ENCODE peak calls at places on chromosomes 5 and 9, in eight cellular contexts. M is neural progenitor cell, E is BJ, R is colonic mucosa, H is MM.1S, P is brain microvascular endothelial cell, S is ovary, O is neuronal stem cell. X is an unnamed sample.

GRCh38 chr5:177498013-177498847 is 826 bp upstream of the PDLIM7 start:
- DNase-seq in R (no peak), S (peak; percentile 71), P (no peak), O (no peak), E (no peak), H (no peak), M (peak; percentile 81), X (no peak)

GRCh38 chr5:32230356-32231099 is 56.4 kb upstream of the GOLPH3 start:
- DNase-seq in S (no peak), O (no peak), M (no peak), H (no peak), P (no peak), R (no peak), E (no peak), X (no peak)

GRCh38 chr9:34124103-34124502 is 2.4 kb downstream of the DCAF12 start:
- DNase-seq in E (no peak), P (no peak), O (no peak), R (no peak), S (no peak), H (no peak), M (no peak), X (no peak)

GRCh38 chr9:130920762-130921482 is 18.1 kb downstream of the FIBCD1 start:
- DNase-seq in P (no peak), E (no peak), O (no peak), H (no peak), R (no peak), M (peak; percentile 84), S (no peak), X (no peak)

GRCh38 chr9:90219548-90220118 is 423.0 kb downstream of the DIRAS2 start:
- DNase-seq in M (peak; percentile 76), H (peak; percentile 43), R (peak; percentile 52), O (no peak), P (no peak), S (no peak), E (no peak), X (no peak)

GRCh38 chr5:123035950-123036390 is 555 bp downstream of the PPIC start:
- DNase-seq in P (peak; percentile 23), S (peak; percentile 62), H (peak; percentile 12), E (no peak), O (peak; percentile 52), M (peak; percentile 78), R (peak; percentile 59), X (peak; percentile 1)

GRCh38 chr5:5369051-5369450 is 53.4 kb upstream of the ICE1 start:
- DNase-seq in O (no peak), E (no peak), H (no peak), M (no peak), R (no peak), P (no peak), S (no peak), X (no peak)

GRCh38 chr5:147509710-147510651 is at the start of gene DPYSL3:
- DNase-seq in R (peak; percentile 51), M (peak; percentile 93), E (no peak), S (peak; percentile 83), H (no peak), P (peak; percentile 44), O (peak; percentile 68), X (no peak)

GRCh38 chr9:38026021-38026809 is 42.8 kb downstream of the SHB start:
- DNase-seq in P (peak; percentile 95), M (no peak), H (no peak), S (peak; percentile 49), O (no peak), E (peak; percentile 87), R (no peak), X (peak; percentile 92)

GRCh38 chr5:133866903-133867245 is 101.6 kb downstream of the C5orf15 start:
- DNase-seq in E (no peak), P (no peak), R (no peak), O (no peak), S (no peak), M (no peak), H (no peak), X (no peak)

GRCh38 chr9:121476156-121476555 is 23.5 kb downstream of the GGTA1 start:
- DNase-seq in P (no peak), E (no peak), O (no peak), M (no peak), S (no peak), H (no peak), R (no peak), X (no peak)

GRCh38 chr5:33120671-33121070 is 320.1 kb upstream of the TARS1 start:
- DNase-seq in M (no peak), H (no peak), E (peak; percentile 64), O (no peak), P (peak; percentile 83), S (no peak), R (no peak), X (no peak)

GRCh38 chr9:135155396-135155795 is 67.9 kb downstream of the OLFM1 start:
- DNase-seq in S (no peak), H (no peak), R (no peak), P (no peak), M (no peak), O (no peak), E (no peak), X (no peak)

GRCh38 chr5:153445875-153446567 is 44.4 kb upstream of the GRIA1 start:
- DNase-seq in H (no peak), S (no peak), O (no peak), R (no peak), E (no peak), P (peak; percentile 1), M (no peak), X (no peak)

GRCh38 chr9:89797970-89798369 is 193.2 kb downstream of the GADD45G start:
- DNase-seq in E (no peak), H (no peak), P (no peak), O (no peak), M (no peak), R (no peak), S (no peak), X (no peak)

GRCh38 chr5:38598994-38599611 is 42.7 kb upstream of the LIFR start:
- DNase-seq in H (no peak), R (no peak), S (no peak), E (peak; percentile 40), O (no peak), P (peak; percentile 74), M (no peak), X (peak; percentile 63)

GRCh38 chr9:89502038-89502601 is 4.2 kb upstream of the SEMA4D start:
- DNase-seq in P (no peak), S (no peak), H (no peak), M (no peak), E (no peak), O (no peak), R (no peak), X (no peak)

GRCh38 chr9:100440071-100440470 is 13.1 kb downstream of the MSANTD3 start:
- DNase-seq in M (no peak), H (no peak), R (no peak), E (no peak), P (peak; percentile 20), O (no peak), S (no peak), X (no peak)

GRCh38 chr9:88852794-88853193 is 138.5 kb upstream of the S1PR3 start:
- DNase-seq in O (no peak), E (peak; percentile 86), R (no peak), P (peak; percentile 91), H (no peak), S (no peak), M (no peak), X (peak; percentile 83)

GRCh38 chr5:3602713-3603502 is 7.3 kb downstream of the IRX1 start:
- DNase-seq in M (peak; percentile 67), E (no peak), S (no peak), R (no peak), O (no peak), P (no peak), H (no peak), X (no peak)

GRCh38 chr9:115158666-115159481 is 40.9 kb upstream of the TNC start:
- DNase-seq in E (peak; percentile 80), R (no peak), H (no peak), M (no peak), O (no peak), P (no peak), S (no peak), X (peak; percentile 80)

GRCh38 chr5:174750720-174751119 is 26.3 kb downstream of the MSX2 start:
- DNase-seq in M (no peak), E (peak; percentile 28), R (no peak), S (no peak), P (peak; percentile 23), H (no peak), O (no peak), X (no peak)

GRCh38 chr5:137488516-137488915 is 10.6 kb downstream of the SPOCK1 start:
- DNase-seq in O (no peak), E (no peak), S (no peak), H (no peak), M (no peak), P (no peak), R (no peak), X (no peak)

GRCh38 chr9:108551030-108551964 is 304.5 kb downstream of the ACTL7B start:
- DNase-seq in R (no peak), M (peak; percentile 71), S (no peak), P (peak; percentile 91), E (peak; percentile 65), O (no peak), H (no peak), X (peak; percentile 87)

GRCh38 chr5:103019804-103020203 is 100.1 kb downstream of the GIN1 start:
- DNase-seq in E (no peak), O (no peak), H (no peak), P (no peak), R (no peak), M (no peak), S (no peak), X (no peak)

GRCh38 chr5:103016167-103016566 is 103.8 kb downstream of the GIN1 start:
- DNase-seq in R (no peak), P (no peak), O (no peak), M (no peak), H (no peak), S (no peak), E (no peak), X (no peak)

GRCh38 chr5:103027267-103027666 is 92.7 kb downstream of the GIN1 start:
- DNase-seq in R (no peak), S (no peak), O (no peak), P (no peak), E (no peak), H (no peak), M (no peak), X (no peak)

GRCh38 chr5:103021310-103021709 is 98.6 kb downstream of the GIN1 start:
- DNase-seq in M (no peak), R (no peak), E (no peak), S (no peak), H (no peak), O (no peak), P (peak; percentile 12), X (peak; percentile 25)
- H3K36me3 ChIP-seq in M (peaks cover 5% of the 10 kb centered on the region), R (no peaks in the 10 kb centered on the region), E (peaks cover 2% of the 10 kb centered on the region), S (no peaks in the 10 kb centered on the region), H (no peaks in the 10 kb centered on the region), O (no peaks in the 10 kb centered on the region), P (no peaks in the 10 kb centered on the region), X (no peaks in the 10 kb centered on the region)

GRCh38 chr9:36935332-36935731 is 98.7 kb downstream of the PAX5 start:
- DNase-seq in E (no peak), R (no peak), O (no peak), H (no peak), P (no peak), S (no peak), M (no peak), X (no peak)
- H3K27me3 ChIP-seq in E (peaks cover 14% of the 10 kb centered on the region), R (no peaks in the 10 kb centered on the region), O (no peaks in the 10 kb centered on the region), H (no peaks in the 10 kb centered on the region), P (peaks cover 13% of the 10 kb centered on the region), S (no peaks in the 10 kb centered on the region), M (no peaks in the 10 kb centered on the region), X (peaks cover 17% of the 10 kb centered on the region)

GRCh38 chr5:142342128-142342981 is 17.5 kb upstream of the SPRY4 start:
- DNase-seq in S (no peak), M (no peak), P (no peak), O (no peak), R (no peak), E (no peak), H (no peak), X (no peak)
- H3K4me3 ChIP-seq in S (no peak overlapping the region), M (no peak overlapping the region), P (no peak overlapping the region), O (no peak overlapping the region), R (no peak overlapping the region), E (no peak overlapping the region), H (no peak overlapping the region), X (no peak overlapping the region)

GRCh38 chr5:170250810-170251317 is 18.1 kb downstream of the C5orf58 start:
- DNase-seq in E (no peak), R (no peak), P (no peak), O (no peak), S (no peak), M (no peak), H (no peak), X (no peak)
- H3K36me3 ChIP-seq in E (no peaks in the 10 kb centered on the region), R (no peaks in the 10 kb centered on the region), P (no peaks in the 10 kb centered on the region), O (no peaks in the 10 kb centered on the region), S (no peaks in the 10 kb centered on the region), M (no peaks in the 10 kb centered on the region), H (peaks cover 59% of the 10 kb centered on the region), X (no peaks in the 10 kb centered on the region)